ENCODE peak calls at places on chromosomes 11 and 22, in seven cellular contexts. Y, C, F, G, Q, T and N are unnamed samples.

GRCh38 chr11:28674432-28675076 is 566.4 kb downstream of the METTL15 start:
- DNase-seq in Y (no peak), C (no peak), F (peak; percentile 48), G (no peak), Q (no peak), T (no peak), N (no peak)

GRCh38 chr11:44680982-44681597 is 45.7 kb upstream of the TSPAN18 start:
- DNase-seq in Y (no peak), C (no peak), F (no peak), G (no peak), Q (no peak), T (no peak), N (no peak)

GRCh38 chr11:111634981-111635705 is 32.9 kb downstream of the SIK2 start:
- DNase-seq in Y (no peak), C (no peak), F (no peak), G (no peak), Q (no peak), T (no peak), N (no peak)

GRCh38 chr22:20977516-20978170 is 4.5 kb upstream of the LZTR1 start:
- DNase-seq in Y (no peak), C (no peak), F (no peak), G (no peak), Q (no peak), T (no peak), N (no peak)

GRCh38 chr11:45665933-45666647 is 668 bp upstream of the CHST1 start:
- DNase-seq in Y (peak; percentile 35), C (no peak), F (no peak), G (no peak), Q (peak; percentile 54), T (no peak), N (no peak)

GRCh38 chr11:113176971-113177370 is 137.4 kb upstream of the TTC12 start:
- DNase-seq in Y (no peak), C (no peak), F (no peak), G (no peak), Q (no peak), T (no peak), N (no peak)

GRCh38 chr11:119479685-119480275 is 56.8 kb upstream of the THY1 start:
- DNase-seq in Y (peak; percentile 5), C (peak; percentile 3), F (no peak), G (no peak), Q (no peak), T (no peak), N (no peak)

GRCh38 chr22:45435544-45436139 is 22.1 kb downstream of the RIBC2 start:
- DNase-seq in Y (peak; percentile 94), C (peak; percentile 92), F (peak; percentile 60), G (peak; percentile 93), Q (peak; percentile 81), T (peak; percentile 92), N (peak; percentile 93)

GRCh38 chr22:36352775-36353507 is 34.8 kb downstream of the MYH9 start:
- DNase-seq in Y (peak; percentile 85), C (no peak), F (no peak), G (peak; percentile 87), Q (no peak), T (peak; percentile 69), N (no peak)

GRCh38 chr22:45935573-45935972 is 41.4 kb downstream of the WNT7B start:
- DNase-seq in Y (no peak), C (no peak), F (no peak), G (no peak), Q (no peak), T (no peak), N (no peak)

GRCh38 chr11:44963071-44963575 is 12.4 kb upstream of the TP53I11 start:
- DNase-seq in Y (no peak), C (no peak), F (no peak), G (no peak), Q (no peak), T (no peak), N (no peak)

GRCh38 chr22:49481651-49482399 is 345.8 kb downstream of the BRD1 start:
- DNase-seq in Y (no peak), C (no peak), F (no peak), G (no peak), Q (no peak), T (no peak), N (no peak)

GRCh38 chr11:8937659-8938058 is 4.9 kb upstream of the C11orf16 start:
- DNase-seq in Y (no peak), C (no peak), F (no peak), G (no peak), Q (no peak), T (no peak), N (no peak)

GRCh38 chr11:75759832-75760231 is 8.7 kb upstream of the DGAT2 start:
- DNase-seq in Y (no peak), C (no peak), F (no peak), G (no peak), Q (no peak), T (no peak), N (no peak)

GRCh38 chr22:31616315-31616980 is 45.6 kb downstream of the PISD start:
- DNase-seq in Y (no peak), C (no peak), F (no peak), G (no peak), Q (no peak), T (no peak), N (no peak)

GRCh38 chr22:26330971-26331625 is 98.0 kb upstream of the ASPHD2 start:
- DNase-seq in Y (peak; percentile 66), C (no peak), F (peak; percentile 63), G (no peak), Q (peak; percentile 46), T (peak; percentile 18), N (peak; percentile 64)

GRCh38 chr22:33192156-33192555 is 134.0 kb upstream of the SYN3 start:
- DNase-seq in Y (no peak), C (no peak), F (no peak), G (no peak), Q (no peak), T (no peak), N (no peak)

GRCh38 chr11:34331329-34331728 is 26.5 kb downstream of the ABTB2 start:
- DNase-seq in Y (no peak), C (no peak), F (no peak), G (no peak), Q (no peak), T (peak; percentile 47), N (no peak)

GRCh38 chr22:45296628-45297297 is 12.0 kb downstream of the UPK3A start:
- DNase-seq in Y (no peak), C (no peak), F (no peak), G (no peak), Q (no peak), T (no peak), N (no peak)

GRCh38 chr11:80261776-80262175 is 820.9 kb upstream of the TENM4 start:
- DNase-seq in Y (no peak), C (no peak), F (no peak), G (no peak), Q (no peak), T (no peak), N (no peak)

GRCh38 chr11:89293966-89294679 is 116.4 kb downstream of the TYR start:
- DNase-seq in Y (no peak), C (no peak), F (no peak), G (peak; percentile 30), Q (no peak), T (no peak), N (no peak)

GRCh38 chr22:43409046-43409445 is 2.8 kb upstream of the MPPED1 start:
- DNase-seq in Y (no peak), C (no peak), F (no peak), G (no peak), Q (no peak), T (no peak), N (no peak)

GRCh38 chr11:116162086-116162485 is 610.7 kb downstream of the BUD13 start:
- DNase-seq in Y (no peak), C (no peak), F (no peak), G (no peak), Q (no peak), T (no peak), N (no peak)

GRCh38 chr22:46578251-46578823 is 40.9 kb upstream of the CELSR1 start:
- DNase-seq in Y (no peak), C (no peak), F (no peak), G (no peak), Q (peak; percentile 34), T (no peak), N (no peak)

GRCh38 chr11:108871152-108871551 is 206.3 kb downstream of the DDX10 start:
- DNase-seq in Y (peak; percentile 38), C (peak; percentile 17), F (no peak), G (peak; percentile 49), Q (no peak), T (no peak), N (no peak)

GRCh38 chr11:31799036-31799793 is 11.9 kb downstream of the PAX6 start:
- DNase-seq in Y (no peak), C (no peak), F (no peak), G (no peak), Q (no peak), T (no peak), N (no peak)
- H3K4me3 ChIP-seq in Y (no peak overlapping the region), C (no peak overlapping the region), F (no peak overlapping the region), G (no peak overlapping the region), Q (no peak overlapping the region), T (no peak overlapping the region), N (no peak overlapping the region)

GRCh38 chr11:1454576-1454975 is 32.0 kb downstream of the MOB2 start:
- DNase-seq in Y (no peak), C (no peak), F (no peak), G (no peak), Q (no peak), T (no peak), N (no peak)

GRCh38 chr11:1451781-1452470 is 34.7 kb downstream of the MOB2 start:
- DNase-seq in Y (no peak), C (no peak), F (no peak), G (no peak), Q (no peak), T (no peak), N (no peak)

GRCh38 chr11:1452744-1453143 is 33.8 kb downstream of the MOB2 start:
- DNase-seq in Y (no peak), C (no peak), F (no peak), G (no peak), Q (no peak), T (no peak), N (no peak)

GRCh38 chr11:1455032-1455762 is 31.4 kb downstream of the MOB2 start:
- DNase-seq in Y (no peak), C (no peak), F (no peak), G (no peak), Q (no peak), T (no peak), N (no peak)

GRCh38 chr11:1453611-1454386 is 32.8 kb downstream of the MOB2 start:
- DNase-seq in Y (no peak), C (no peak), F (no peak), G (no peak), Q (no peak), T (peak; percentile 39), N (peak; percentile 66)
- TF ChIP-seq CTCF in Y (peak; percentile 20), C (peak; percentile 43), F (no peak), G (peak; percentile 48), Q (peak; percentile 20), T (peak; percentile 70), N (peak; percentile 29)

GRCh38 chr11:66277475-66278391 is at the start of gene CNIH2:
- DNase-seq in Y (no peak), C (no peak), F (no peak), G (peak; percentile 72), Q (no peak), T (no peak), N (peak; percentile 47)
- TF ChIP-seq POLR2A in Y (no peak), C (no peak), F (no peak), G (no peak), Q (no peak), T (no peak), N (no peak)

DNA sequence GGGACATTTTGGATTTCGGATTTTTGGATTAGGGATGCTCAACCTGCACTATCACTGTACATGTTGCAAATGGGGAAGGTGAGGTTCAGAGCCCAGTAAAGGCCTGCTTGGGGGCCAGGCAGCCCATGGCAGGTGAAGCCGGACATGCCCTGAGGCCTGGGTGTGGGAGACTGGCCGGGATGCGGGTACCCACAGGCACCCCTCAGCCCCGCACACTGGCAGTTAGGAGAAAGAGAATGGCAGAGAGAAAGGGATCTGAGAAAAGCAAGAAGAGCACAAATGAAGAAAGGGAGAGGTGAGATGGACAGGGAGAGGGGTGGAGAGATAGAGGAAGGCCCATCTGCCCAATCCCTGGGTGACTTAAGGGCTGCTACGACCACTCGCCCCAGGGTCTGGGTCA is 52.8 kb downstream of the SCGB1A1 start:
- DNase-seq in Y (no peak), C (no peak), F (no peak), G (no peak), Q (no peak), T (no peak), N (no peak)
- H3K4me3 ChIP-seq in Y (no peak overlapping the region), C (no peak overlapping the region), F (no peak overlapping the region), G (no peak overlapping the region), Q (no peak overlapping the region), T (no peak overlapping the region), N (no peak overlapping the region)